ENCODE peak calls at places on chromosomes 4 and X, in five cellular contexts. One of them, this sample, is unnamed.
A peak's percentile ranks its signal among the peaks of the same experiment; 100 is the strongest.

GRCh38 chr4:153555730-153556440 is 89.7 kb downstream of the TMEM131L start:
- DNase-seq in NCI-H69: peak; percentile 4
- DNase-seq in progenitor cell of endocrine pancreas: no peak
- DNase-seq in NB4: no peak
- DNase-seq in RWPE1: no peak
- DNase-seq in this sample: no peak

GRCh38 chr4:40455340-40455902 is 120.3 kb downstream of the CHRNA9 start:
- DNase-seq in NCI-H69: peak; percentile 16
- DNase-seq in progenitor cell of endocrine pancreas: no peak
- DNase-seq in NB4: peak; percentile 34
- DNase-seq in RWPE1: no peak
- DNase-seq in this sample: no peak

GRCh38 chr4:140719022-140719421 is 37.2 kb downstream of the TBC1D9 start:
- DNase-seq in NCI-H69: no peak
- DNase-seq in progenitor cell of endocrine pancreas: no peak
- DNase-seq in NB4: no peak
- DNase-seq in RWPE1: no peak
- DNase-seq in this sample: no peak

GRCh38 chrX:118418811-118419251 is 72.9 kb downstream of the WDR44 start:
- DNase-seq in NCI-H69: peak; percentile 29
- DNase-seq in progenitor cell of endocrine pancreas: no peak
- DNase-seq in NB4: no peak
- DNase-seq in RWPE1: no peak
- DNase-seq in this sample: no peak

GRCh38 chr4:81343536-81343935 is 128.2 kb downstream of the RASGEF1B start:
- DNase-seq in NCI-H69: no peak
- DNase-seq in progenitor cell of endocrine pancreas: no peak
- DNase-seq in NB4: no peak
- DNase-seq in RWPE1: no peak
- DNase-seq in this sample: no peak

GRCh38 chr4:73021634-73022033 is 47.9 kb downstream of the COX18 start:
- DNase-seq in NCI-H69: peak; percentile 28
- DNase-seq in progenitor cell of endocrine pancreas: no peak
- DNase-seq in NB4: peak; percentile 46
- DNase-seq in RWPE1: peak; percentile 64
- DNase-seq in this sample: peak; percentile 9

GRCh38 chrX:154738013-154738738 is 12.7 kb downstream of the GAB3 start:
- DNase-seq in NCI-H69: peak; percentile 51
- DNase-seq in progenitor cell of endocrine pancreas: no peak
- DNase-seq in NB4: peak; percentile 72
- DNase-seq in RWPE1: no peak
- DNase-seq in this sample: no peak

GRCh38 chr4:38590017-38590416 is 74.0 kb upstream of the KLF3 start:
- DNase-seq in NCI-H69: no peak
- DNase-seq in progenitor cell of endocrine pancreas: no peak
- DNase-seq in NB4: no peak
- DNase-seq in RWPE1: no peak
- DNase-seq in this sample: no peak

GRCh38 chrX:133979641-133980230 is 5.7 kb downstream of the GPC3 start:
- DNase-seq in NCI-H69: no peak
- DNase-seq in progenitor cell of endocrine pancreas: no peak
- DNase-seq in NB4: no peak
- DNase-seq in RWPE1: no peak
- DNase-seq in this sample: no peak

GRCh38 chr4:25180524-25181131 is 20.4 kb upstream of the SEPSECS start:
- DNase-seq in NCI-H69: peak; percentile 56
- DNase-seq in progenitor cell of endocrine pancreas: no peak
- DNase-seq in NB4: peak; percentile 89
- DNase-seq in RWPE1: peak; percentile 28
- DNase-seq in this sample: no peak

GRCh38 chr4:74578329-74578728 is 133.4 kb downstream of the AREG start:
- DNase-seq in NCI-H69: no peak
- DNase-seq in progenitor cell of endocrine pancreas: no peak
- DNase-seq in NB4: no peak
- DNase-seq in RWPE1: no peak
- DNase-seq in this sample: no peak

GRCh38 chr4:163467371-163467770 is 6.2 kb downstream of the TKTL2 start:
- DNase-seq in NCI-H69: no peak
- DNase-seq in progenitor cell of endocrine pancreas: no peak
- DNase-seq in NB4: no peak
- DNase-seq in RWPE1: no peak
- DNase-seq in this sample: no peak

GRCh38 chr4:126738926-126739325 is 893.8 kb upstream of the INTU start:
- DNase-seq in NCI-H69: no peak
- DNase-seq in progenitor cell of endocrine pancreas: no peak
- DNase-seq in NB4: no peak
- DNase-seq in RWPE1: peak; percentile 24
- DNase-seq in this sample: no peak

GRCh38 chr4:3668825-3669552 is 97.2 kb upstream of the ADRA2C start:
- DNase-seq in NCI-H69: no peak
- DNase-seq in progenitor cell of endocrine pancreas: no peak
- DNase-seq in NB4: no peak
- DNase-seq in RWPE1: no peak
- DNase-seq in this sample: no peak